ENCODE peak calls at places on chromosome 5, in four cellular contexts. H is KBM-7; L is activated CD4-positive, alpha-beta T cell treated with anti-CD3 and anti-CD28 coated beads, Interleukin-2, amount 50 U/mL, for 1 hour; A is nucleus accumbens. D is an unnamed sample.
A peak's percentile ranks its signal among the peaks of the same experiment; 100 is the strongest.

GRCh38 chr5:72452515-72453259 is 54.5 kb downstream of the ZNF366 start:
- DNase-seq in H (no peak), L (no peak), A (no peak), D (no peak)

GRCh38 chr5:10457682-10458574 is 16.2 kb downstream of the ROPN1L start:
- DNase-seq in A (no peak), H (no peak), L (no peak), D (no peak)

GRCh38 chr5:50744761-50745160 is 78.3 kb downstream of the PARP8 start:
- DNase-seq in H (peak; percentile 17), L (no peak), A (no peak), D (no peak)

GRCh38 chr5:169637085-169637855 is at the start of gene DOCK2:
- DNase-seq in A (no peak), L (peak; percentile 52), H (peak; percentile 93), D (peak; percentile 86)

GRCh38 chr5:88401671-88402070 is 133.0 kb upstream of the TMEM161B start:
- DNase-seq in A (no peak), L (no peak), H (no peak), D (no peak)

GRCh38 chr5:135458921-135459331 is 6.8 kb upstream of the TIFAB start:
- DNase-seq in H (no peak), L (no peak), A (no peak), D (no peak)

GRCh38 chr5:172133359-172134029 is 54.5 kb downstream of the STK10 start:
- DNase-seq in L (peak; percentile 32), H (peak; percentile 72), A (no peak), D (no peak)

GRCh38 chr5:132771559-132771998 is 5.5 kb downstream of the SEPTIN8 start:
- DNase-seq in A (no peak), H (no peak), L (no peak), D (no peak)

GRCh38 chr5:68711311-68712200 is 382.3 kb upstream of the SLC30A5 start:
- DNase-seq in H (no peak), A (no peak), L (no peak), D (peak; percentile 18)

GRCh38 chr5:141779642-141780041 is 97.6 kb upstream of the ARAP3 start:
- DNase-seq in L (no peak), A (no peak), H (no peak), D (no peak)

GRCh38 chr5:176559683-176560082 is 10.5 kb downstream of the CDHR2 start:
- DNase-seq in A (no peak), L (peak; percentile 20), H (no peak), D (no peak)

GRCh38 chr5:88093765-88094164 is 174.9 kb downstream of the TMEM161B start:
- DNase-seq in H (no peak), L (no peak), A (no peak), D (no peak)

GRCh38 chr5:170451764-170452365 is 52.0 kb upstream of the KCNIP1 start:
- DNase-seq in A (no peak), L (no peak), H (no peak), D (no peak)

GRCh38 chr5:132751444-132751843 is 4.2 kb downstream of the CCNI2 start:
- DNase-seq in H (no peak), L (no peak), A (no peak), D (peak; percentile 7)

GRCh38 chr5:57302643-57303042 is 128.8 kb downstream of the GPBP1 start:
- DNase-seq in H (no peak), A (no peak), L (no peak), D (no peak)

GRCh38 chr5:52810426-52810825 is 22.7 kb downstream of the ITGA1 start:
- DNase-seq in A (no peak), H (no peak), L (no peak), D (no peak)

GRCh38 chr5:159050408-159051091 is 49.2 kb downstream of the EBF1 start:
- DNase-seq in H (no peak), L (no peak), A (no peak), D (no peak)

GRCh38 chr5:180098991-180099732 is 27.6 kb upstream of the RNF130 start:
- DNase-seq in A (no peak), H (no peak), L (no peak), D (no peak)

GRCh38 chr5:138873096-138873885 is 1.8 kb downstream of the LRRTM2 start:
- DNase-seq in L (no peak), H (no peak), A (no peak), D (no peak)

GRCh38 chr5:160926428-160926827 is 74.4 kb upstream of the ATP10B start:
- DNase-seq in H (peak; percentile 13), L (no peak), A (no peak), D (no peak)

D was measured in B cell.